ENCODE peak calls at places on chromosomes 4 and X, in seven cellular contexts. M is stimulated activated CD4-positive, alpha-beta T cell treated with anti-CD3 and anti-CD28 coated beads, Interleukin-1b, Interleukin-23, amount 100 ng/mL, for 4 hours; O is hypothalamus; H is LHCN-M2; I is foreskin fibroblast; S is NCI-H1092 treated with DMSO at 0.1 percent for 48 hours; Y is NCI-H510A. J is an unnamed sample.
A peak's percentile ranks its signal among the peaks of the same experiment; 100 is the strongest.

GRCh38 chr4:13535118-13535517 is 9.2 kb downstream of the NKX3-2 start:
- DNase-seq in M (no peak), O (no peak), H (no peak), I (no peak), S (no peak), Y (no peak), J (no peak)

GRCh38 chr4:151569650-151570049 is 160.7 kb downstream of the FHIP1A start:
- DNase-seq in M (no peak), O (no peak), H (no peak), I (no peak), S (peak; percentile 40), Y (peak; percentile 63), J (no peak)

GRCh38 chr4:143402776-143403550 is 66.3 kb downstream of the GAB1 start:
- DNase-seq in M (no peak), O (no peak), H (peak; percentile 22), I (peak; percentile 19), S (no peak), Y (no peak), J (no peak)

GRCh38 chrX:119497185-119497584 is 28.9 kb downstream of the SLC25A5 start:
- DNase-seq in M (no peak), O (no peak), H (no peak), I (no peak), S (no peak), Y (no peak), J (no peak)

GRCh38 chr4:65917486-65917885 is 247.2 kb upstream of the EPHA5 start:
- DNase-seq in M (no peak), O (no peak), H (peak; percentile 69), I (no peak), S (no peak), Y (no peak), J (no peak)

GRCh38 chr4:112073201-112073600 is 72.1 kb upstream of the FAM241A start:
- DNase-seq in M (no peak), O (no peak), H (no peak), I (no peak), S (no peak), Y (no peak), J (no peak)

GRCh38 chrX:69027181-69028005 is 137.9 kb downstream of the PJA1 start:
- DNase-seq in M (no peak), O (no peak), H (no peak), I (no peak), S (no peak), Y (no peak), J (no peak)

GRCh38 chrX:72029473-72030411 is 102.0 kb downstream of the RTL5 start:
- DNase-seq in M (no peak), O (no peak), H (peak; percentile 78), I (peak; percentile 85), S (no peak), Y (no peak), J (no peak)